ENCODE peak calls at places on chromosomes 2 and 18, in seven cellular contexts. F is Panc1, B is lower lobe of right lung, Z is K562, J is upper lobe of left lung, P is heart left ventricle, K is mucosa of descending colon. W is an unnamed sample. For H3K36me3, the result is how much of the 10 kb centered on the place peaks cover.

GRCh38 chr2:76567478-76567877 is 856.8 kb upstream of the GCFC2 start:
- ATAC-seq in Z (no peak), K (no peak), F (no peak), P (no peak), B (no peak), J (no peak), W (no peak)

GRCh38 chr2:219628235-219628985 is 980 bp downstream of the SLC4A3 start:
- ATAC-seq in F (no peak), P (peak), J (no peak), B (no peak), Z (no peak), K (no peak), W (no peak)

GRCh38 chr2:32697156-32697555 is 69.3 kb downstream of the TTC27 start:
- ATAC-seq in K (no peak), F (no peak), P (peak), Z (peak), B (no peak), J (no peak), W (no peak)

GRCh38 chr2:201551901-201552300 is 91.4 kb downstream of the TMEM237 start:
- ATAC-seq in Z (no peak), K (no peak), F (no peak), B (no peak), P (no peak), J (no peak), W (no peak)

GRCh38 chr2:234098675-234099195 is 48.2 kb downstream of the SPP2 start:
- ATAC-seq in J (no peak), B (no peak), P (no peak), Z (no peak), F (no peak), K (no peak), W (no peak)

GRCh38 chr2:150168596-150168995 is 318.9 kb downstream of the RND3 start:
- ATAC-seq in B (no peak), J (no peak), Z (no peak), P (peak), K (no peak), F (no peak), W (peak)

GRCh38 chr2:70498054-70498453 is 55.6 kb downstream of the TGFA start:
- ATAC-seq in J (no peak), P (no peak), F (peak), K (peak), Z (peak), B (no peak), W (no peak)

GRCh38 chr2:121480826-121481225 is 49.9 kb upstream of the RNU4ATAC start:
- ATAC-seq in Z (no peak), K (no peak), J (no peak), B (peak), F (no peak), P (peak), W (no peak)

GRCh38 chr2:11444737-11445136 is 21.2 kb downstream of the E2F6 start:
- ATAC-seq in J (peak), K (no peak), Z (no peak), B (no peak), F (no peak), P (no peak), W (no peak)
- H3K36me3 ChIP-seq in J (under half), K (under half), Z (half or more), B (half or more), F (under half), P (half or more), W (half or more)

GRCh38 chr2:42286268-42286946 is 74.6 kb downstream of the COX7A2L start:
- ATAC-seq in B (no peak), J (no peak), K (no peak), P (no peak), F (no peak), Z (no peak), W (no peak)

GRCh38 chr2:42293019-42293418 is 68.0 kb downstream of the COX7A2L start:
- ATAC-seq in Z (no peak), B (no peak), K (no peak), J (no peak), P (no peak), F (no peak), W (no peak)

GRCh38 chr2:42290005-42290404 is 71.0 kb downstream of the COX7A2L start:
- ATAC-seq in J (no peak), B (no peak), K (no peak), P (no peak), Z (no peak), F (no peak), W (no peak)

GRCh38 chr2:42289222-42289621 is 71.8 kb downstream of the COX7A2L start:
- ATAC-seq in F (no peak), Z (no peak), B (no peak), J (no peak), P (no peak), K (no peak), W (no peak)

DNA sequence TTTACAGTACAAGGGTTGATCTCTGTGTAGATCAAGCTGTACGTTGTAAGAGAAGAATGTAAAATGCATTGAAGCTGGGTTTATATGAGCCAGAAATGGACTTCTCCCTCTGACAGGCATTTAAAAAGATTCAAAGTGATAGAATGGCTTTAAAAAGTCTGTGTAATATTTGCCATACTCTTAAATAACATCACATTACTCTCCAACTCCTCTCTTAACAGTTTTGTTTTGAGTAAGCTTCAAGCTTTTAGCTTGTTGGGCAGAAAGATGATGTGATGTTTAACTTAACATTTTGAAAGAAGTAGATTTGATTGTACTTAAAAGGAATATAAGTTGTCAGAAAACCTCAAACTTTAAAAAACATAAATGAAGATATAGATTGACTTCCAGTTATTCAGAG is 72.2 kb downstream of the COX7A2L start:
- ATAC-seq in K (no peak), Z (no peak), F (no peak), B (no peak), J (no peak), P (no peak), W (no peak)
- H3K36me3 ChIP-seq in K (under half), Z (under half), F (under half), B (half or more), J (under half), P (half or more), W (under half)

GRCh38 chr2:85649201-85650190 is 18.5 kb downstream of the SFTPB start:
- ATAC-seq in B (no peak), J (no peak), Z (no peak), K (no peak), F (peak), P (no peak), W (no peak)

GRCh38 chr2:85652056-85652455 is 15.9 kb downstream of the SFTPB start:
- ATAC-seq in Z (no peak), F (peak), B (no peak), J (no peak), P (no peak), K (no peak), W (no peak)

GRCh38 chr2:85651097-85651496 is 16.9 kb downstream of the SFTPB start:
- ATAC-seq in B (no peak), F (no peak), P (no peak), J (no peak), Z (no peak), K (no peak), W (no peak)

GRCh38 chr2:85648619-85649018 is 19.4 kb downstream of the SFTPB start:
- ATAC-seq in K (peak), Z (peak), J (no peak), P (peak), F (peak), B (no peak), W (peak)

DNA sequence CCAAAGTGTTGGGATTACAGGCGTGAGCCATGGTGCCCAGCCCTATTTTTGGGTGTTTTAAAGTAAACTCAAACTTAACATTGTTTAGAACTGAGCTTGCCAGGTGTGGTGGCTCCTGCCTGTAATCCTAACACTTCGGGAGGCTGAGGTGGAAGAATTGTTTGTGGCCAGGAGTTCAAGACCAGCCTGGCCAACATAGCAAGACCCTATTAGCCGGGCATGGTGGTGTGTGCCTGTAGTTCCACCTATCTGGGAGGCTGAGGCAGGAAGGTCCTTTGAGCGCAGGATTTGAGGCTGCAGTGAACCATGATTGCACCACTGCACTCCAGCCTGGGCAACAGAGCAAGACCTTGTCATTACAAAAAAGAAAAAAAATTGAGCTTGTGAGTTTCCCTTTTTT is 17.5 kb downstream of the SFTPB start:
- ATAC-seq in B (no peak), K (no peak), J (no peak), F (no peak), Z (no peak), P (no peak), W (no peak)
- H3K36me3 ChIP-seq in B (half or more), K (under half), J (under half), F (under half), Z (half or more), P (half or more), W (under half)

DNA sequence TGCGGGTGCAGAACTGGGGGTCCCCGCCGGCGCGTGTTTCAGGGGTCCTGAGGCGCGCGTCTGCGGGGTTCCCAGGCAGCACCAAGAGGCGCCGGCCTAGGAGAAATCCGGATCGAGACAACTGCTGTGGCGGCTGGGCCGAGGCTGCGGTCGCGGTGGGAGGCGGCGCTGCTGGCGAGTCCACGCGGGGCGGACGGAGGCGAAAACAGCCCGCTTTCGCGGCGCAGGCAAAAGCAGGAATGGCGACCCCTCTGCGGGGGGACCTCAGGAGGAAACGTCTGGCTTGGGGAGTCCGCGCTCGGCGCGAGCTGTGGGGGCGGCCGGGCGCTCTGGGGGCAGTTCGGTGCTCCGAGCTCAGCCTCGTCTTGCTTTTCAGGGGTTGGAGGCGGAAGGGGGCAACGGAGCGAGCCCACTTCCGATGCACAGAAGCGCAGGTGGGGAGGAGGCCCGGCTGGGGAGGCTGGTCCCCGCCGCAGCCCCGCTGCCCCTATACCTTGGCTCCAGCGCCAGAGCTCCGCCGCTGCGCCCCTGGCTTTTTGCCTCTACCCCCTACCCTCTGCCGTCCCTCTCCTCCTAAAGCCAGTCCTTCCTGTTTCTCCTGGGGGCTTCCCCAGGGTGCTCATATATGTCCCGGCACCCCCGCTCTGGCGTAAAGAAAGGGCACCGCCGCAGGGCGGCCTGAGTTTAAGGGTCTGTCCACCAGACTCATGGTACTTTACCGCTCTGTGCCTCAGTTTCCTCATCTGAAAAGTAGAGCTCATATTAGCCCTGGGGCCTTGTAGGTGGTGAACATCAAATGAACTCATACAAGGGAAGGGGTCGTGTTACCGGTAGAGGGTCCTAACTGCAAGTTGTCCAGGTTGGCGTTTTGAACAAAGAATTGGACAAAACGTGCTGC is 81.3 kb upstream of the LDLRAD4 start:
- ATAC-seq in F (no peak), Z (no peak), J (peak), B (peak), P (peak), K (peak), W (peak)
- H3K36me3 ChIP-seq in F (under half), Z (under half), J (under half), B (under half), P (under half), K (under half), W (under half)

GRCh38 chr2:15946983-15947382 is 6.6 kb downstream of the MYCN start:
- ATAC-seq in Z (no peak), P (no peak), J (no peak), F (no peak), B (no peak), K (no peak), W (no peak)
- H3K36me3 ChIP-seq in Z (under half), P (under half), J (under half), F (under half), B (under half), K (under half), W (under half)

GRCh38 chr2:86172610-86173009 is 22.7 kb downstream of the IMMT start:
- ATAC-seq in P (no peak), J (no peak), B (no peak), Z (no peak), K (no peak), F (no peak), W (no peak)

GRCh38 chr2:86175866-86176265 is 19.4 kb downstream of the IMMT start:
- ATAC-seq in B (no peak), J (no peak), F (no peak), K (no peak), P (no peak), Z (no peak), W (no peak)

GRCh38 chr2:86174445-86174844 is 20.8 kb downstream of the IMMT start:
- ATAC-seq in P (no peak), F (no peak), B (no peak), Z (no peak), K (no peak), J (no peak), W (no peak)

DNA sequence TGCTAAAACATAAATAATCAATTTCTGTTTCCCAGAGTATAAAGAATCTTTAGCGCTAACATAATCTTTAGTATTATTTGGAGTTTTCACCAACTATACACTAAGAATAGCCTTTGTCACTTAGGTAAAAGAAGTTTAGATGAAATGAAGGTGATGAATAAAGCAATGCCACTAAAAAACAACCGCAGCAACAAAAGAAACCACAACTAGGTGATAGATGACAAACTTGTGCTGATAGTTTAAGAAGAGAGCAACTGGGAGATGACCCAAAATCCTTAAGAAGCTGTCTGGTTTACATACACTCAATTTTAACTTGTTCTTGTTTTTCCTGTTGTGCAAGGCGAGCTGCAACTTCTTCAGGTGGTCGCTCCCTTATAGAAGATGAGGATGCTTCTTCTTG is 24.8 kb downstream of the IMMT start:
- ATAC-seq in J (no peak), Z (no peak), F (no peak), K (no peak), P (no peak), B (no peak), W (no peak)
- H3K36me3 ChIP-seq in J (under half), Z (half or more), F (under half), K (under half), P (half or more), B (half or more), W (under half)

W was measured in gastroesophageal sphincter.